ENCODE peak calls at places on chromosomes 16 and 17, in seven cellular contexts. One of them, this sample, is unnamed.

GRCh38 chr16:21150375-21151001 is at the start of gene DNAH3:
- DNase-seq in adrenal gland: no peak
- DNase-seq in IMR-90: no peak
- DNase-seq in thoracic aorta: no peak
- DNase-seq in upper lobe of right lung: peak; percentile 68
- DNase-seq in tibial nerve: no peak
- DNase-seq in heart right ventricle: no peak
- DNase-seq in this sample: no peak

GRCh38 chr17:43814714-43815113 is 18.2 kb downstream of the MPP3 start:
- DNase-seq in adrenal gland: no peak
- DNase-seq in IMR-90: peak; percentile 77
- DNase-seq in thoracic aorta: no peak
- DNase-seq in upper lobe of right lung: no peak
- DNase-seq in tibial nerve: no peak
- DNase-seq in heart right ventricle: no peak
- DNase-seq in this sample: no peak

GRCh38 chr16:51134269-51134812 is 16.7 kb downstream of the SALL1 start:
- DNase-seq in adrenal gland: no peak
- DNase-seq in IMR-90: no peak
- DNase-seq in thoracic aorta: no peak
- DNase-seq in upper lobe of right lung: no peak
- DNase-seq in tibial nerve: no peak
- DNase-seq in heart right ventricle: no peak
- DNase-seq in this sample: no peak

GRCh38 chr16:1771072-1771863 is at the start of gene NME3:
- DNase-seq in adrenal gland: peak; percentile 83
- DNase-seq in IMR-90: peak; percentile 56
- DNase-seq in thoracic aorta: no peak
- DNase-seq in upper lobe of right lung: peak; percentile 90
- DNase-seq in tibial nerve: peak; percentile 74
- DNase-seq in heart right ventricle: peak; percentile 77
- DNase-seq in this sample: peak; percentile 98

GRCh38 chr16:73230651-73231050 is 182.7 kb upstream of the ZFHX3 start:
- DNase-seq in adrenal gland: no peak
- DNase-seq in IMR-90: no peak
- DNase-seq in thoracic aorta: no peak
- DNase-seq in upper lobe of right lung: no peak
- DNase-seq in tibial nerve: no peak
- DNase-seq in heart right ventricle: no peak
- DNase-seq in this sample: no peak

GRCh38 chr16:81445143-81445922 is 725 bp downstream of the CMIP start:
- DNase-seq in adrenal gland: peak; percentile 60
- DNase-seq in IMR-90: peak; percentile 19
- DNase-seq in thoracic aorta: no peak
- DNase-seq in upper lobe of right lung: peak; percentile 84
- DNase-seq in tibial nerve: no peak
- DNase-seq in heart right ventricle: no peak
- DNase-seq in this sample: peak; percentile 51

GRCh38 chr17:21199311-21199710 is 14.7 kb downstream of the TMEM11 start:
- DNase-seq in adrenal gland: no peak
- DNase-seq in IMR-90: no peak
- DNase-seq in thoracic aorta: no peak
- DNase-seq in upper lobe of right lung: no peak
- DNase-seq in tibial nerve: no peak
- DNase-seq in heart right ventricle: no peak
- DNase-seq in this sample: no peak

GRCh38 chr17:77037943-77038342 is 102.8 kb upstream of the SEC14L1 start:
- DNase-seq in adrenal gland: no peak
- DNase-seq in IMR-90: no peak
- DNase-seq in thoracic aorta: no peak
- DNase-seq in upper lobe of right lung: no peak
- DNase-seq in tibial nerve: no peak
- DNase-seq in heart right ventricle: no peak
- DNase-seq in this sample: no peak

GRCh38 chr16:85213926-85214294 is 101.6 kb upstream of the CIBAR2 start:
- DNase-seq in adrenal gland: no peak
- DNase-seq in IMR-90: no peak
- DNase-seq in thoracic aorta: no peak
- DNase-seq in upper lobe of right lung: no peak
- DNase-seq in tibial nerve: no peak
- DNase-seq in heart right ventricle: no peak
- DNase-seq in this sample: no peak

GRCh38 chr17:62840871-62841270 is 32.8 kb upstream of the MARCHF10 start:
- DNase-seq in adrenal gland: no peak
- DNase-seq in IMR-90: no peak
- DNase-seq in thoracic aorta: no peak
- DNase-seq in upper lobe of right lung: no peak
- DNase-seq in tibial nerve: no peak
- DNase-seq in heart right ventricle: no peak
- DNase-seq in this sample: no peak

GRCh38 chr16:28280881-28281836 is 11.2 kb upstream of the SBK1 start:
- DNase-seq in adrenal gland: no peak
- DNase-seq in IMR-90: no peak
- DNase-seq in thoracic aorta: no peak
- DNase-seq in upper lobe of right lung: no peak
- DNase-seq in tibial nerve: no peak
- DNase-seq in heart right ventricle: no peak
- DNase-seq in this sample: no peak

GRCh38 chr17:39915559-39915958 is 2.9 kb downstream of the GSDMB start:
- DNase-seq in adrenal gland: no peak
- DNase-seq in IMR-90: no peak
- DNase-seq in thoracic aorta: no peak
- DNase-seq in upper lobe of right lung: no peak
- DNase-seq in tibial nerve: no peak
- DNase-seq in heart right ventricle: no peak
- DNase-seq in this sample: no peak

GRCh38 chr17:79951361-79952264 is 84.1 kb downstream of the TBC1D16 start:
- DNase-seq in adrenal gland: no peak
- DNase-seq in IMR-90: peak; percentile 89
- DNase-seq in thoracic aorta: no peak
- DNase-seq in upper lobe of right lung: peak; percentile 74
- DNase-seq in tibial nerve: no peak
- DNase-seq in heart right ventricle: peak; percentile 51
- DNase-seq in this sample: peak; percentile 63

GRCh38 chr17:57357830-57358426 is 101.6 kb downstream of the MSI2 start:
- DNase-seq in adrenal gland: no peak
- DNase-seq in IMR-90: no peak
- DNase-seq in thoracic aorta: no peak
- DNase-seq in upper lobe of right lung: no peak
- DNase-seq in tibial nerve: no peak
- DNase-seq in heart right ventricle: no peak
- DNase-seq in this sample: no peak

GRCh38 chr17:57356722-57357391 is 100.5 kb downstream of the MSI2 start:
- DNase-seq in adrenal gland: no peak
- DNase-seq in IMR-90: no peak
- DNase-seq in thoracic aorta: no peak
- DNase-seq in upper lobe of right lung: no peak
- DNase-seq in tibial nerve: no peak
- DNase-seq in heart right ventricle: no peak
- DNase-seq in this sample: no peak

GRCh38 chr17:57356153-57356721 is 99.9 kb downstream of the MSI2 start:
- DNase-seq in adrenal gland: no peak
- DNase-seq in IMR-90: no peak
- DNase-seq in thoracic aorta: no peak
- DNase-seq in upper lobe of right lung: no peak
- DNase-seq in tibial nerve: no peak
- DNase-seq in heart right ventricle: no peak
- DNase-seq in this sample: no peak

GRCh38 chr17:57355090-57355859 is 99.0 kb downstream of the MSI2 start:
- DNase-seq in adrenal gland: no peak
- DNase-seq in IMR-90: no peak
- DNase-seq in thoracic aorta: no peak
- DNase-seq in upper lobe of right lung: no peak
- DNase-seq in tibial nerve: no peak
- DNase-seq in heart right ventricle: peak; percentile 54
- DNase-seq in this sample: no peak

GRCh38 chr17:57357392-57357784 is 101.1 kb downstream of the MSI2 start:
- DNase-seq in adrenal gland: peak; percentile 83
- DNase-seq in IMR-90: no peak
- DNase-seq in thoracic aorta: no peak
- DNase-seq in upper lobe of right lung: peak; percentile 80
- DNase-seq in tibial nerve: no peak
- DNase-seq in heart right ventricle: peak; percentile 81
- DNase-seq in this sample: no peak
- H3K4me1 ChIP-seq in adrenal gland: peaks cover 49% of the 10 kb centered on the region
- H3K4me1 ChIP-seq in IMR-90: no peaks in the 10 kb centered on the region
- H3K4me1 ChIP-seq in thoracic aorta: peaks cover 29% of the 10 kb centered on the region
- H3K4me1 ChIP-seq in upper lobe of right lung: peaks cover 8% of the 10 kb centered on the region
- H3K4me1 ChIP-seq in tibial nerve: peaks cover 10% of the 10 kb centered on the region
- H3K4me1 ChIP-seq in heart right ventricle: peaks cover 79% of the 10 kb centered on the region
- H3K4me1 ChIP-seq in this sample: peaks cover 6% of the 10 kb centered on the region

GRCh38 chr16:88967800-88968588 is 9.0 kb downstream of the CBFA2T3 start:
- DNase-seq in adrenal gland: no peak
- DNase-seq in IMR-90: no peak
- DNase-seq in thoracic aorta: no peak
- DNase-seq in upper lobe of right lung: no peak
- DNase-seq in tibial nerve: no peak
- DNase-seq in heart right ventricle: no peak
- DNase-seq in this sample: peak; percentile 80
- H3K4me1 ChIP-seq in adrenal gland: no peaks in the 10 kb centered on the region
- H3K4me1 ChIP-seq in IMR-90: no peaks in the 10 kb centered on the region
- H3K4me1 ChIP-seq in thoracic aorta: no peaks in the 10 kb centered on the region
- H3K4me1 ChIP-seq in upper lobe of right lung: peaks cover 7% of the 10 kb centered on the region
- H3K4me1 ChIP-seq in tibial nerve: no peaks in the 10 kb centered on the region
- H3K4me1 ChIP-seq in heart right ventricle: peaks cover 12% of the 10 kb centered on the region
- H3K4me1 ChIP-seq in this sample: peaks cover 26% of the 10 kb centered on the region

GRCh38 chr16:74304835-74305176 is 8.2 kb downstream of the PSMD7 start:
- DNase-seq in adrenal gland: no peak
- DNase-seq in IMR-90: no peak
- DNase-seq in thoracic aorta: no peak
- DNase-seq in upper lobe of right lung: no peak
- DNase-seq in tibial nerve: no peak
- DNase-seq in heart right ventricle: no peak
- DNase-seq in this sample: no peak
- H3K4me1 ChIP-seq in adrenal gland: peaks cover 2% of the 10 kb centered on the region
- H3K4me1 ChIP-seq in IMR-90: no peaks in the 10 kb centered on the region
- H3K4me1 ChIP-seq in thoracic aorta: peaks cover under 1% of the 10 kb centered on the region
- H3K4me1 ChIP-seq in upper lobe of right lung: no peaks in the 10 kb centered on the region
- H3K4me1 ChIP-seq in tibial nerve: peaks cover 7% of the 10 kb centered on the region
- H3K4me1 ChIP-seq in heart right ventricle: peaks cover 37% of the 10 kb centered on the region
- H3K4me1 ChIP-seq in this sample: no peaks in the 10 kb centered on the region

GRCh38 chr17:63984651-63985386 is 12.1 kb upstream of the SCN4A start:
- DNase-seq in adrenal gland: peak; percentile 84
- DNase-seq in IMR-90: peak; percentile 91
- DNase-seq in thoracic aorta: peak; percentile 33
- DNase-seq in upper lobe of right lung: no peak
- DNase-seq in tibial nerve: no peak
- DNase-seq in heart right ventricle: peak; percentile 76
- DNase-seq in this sample: peak; percentile 56

GRCh38 chr17:63984206-63984605 is 11.5 kb upstream of the SCN4A start:
- DNase-seq in adrenal gland: peak; percentile 22
- DNase-seq in IMR-90: peak; percentile 38
- DNase-seq in thoracic aorta: no peak
- DNase-seq in upper lobe of right lung: no peak
- DNase-seq in tibial nerve: no peak
- DNase-seq in heart right ventricle: no peak
- DNase-seq in this sample: no peak

GRCh38 chr17:63986842-63987615 is 11.1 kb upstream of the PRR29 start:
- DNase-seq in adrenal gland: peak; percentile 22
- DNase-seq in IMR-90: no peak
- DNase-seq in thoracic aorta: no peak
- DNase-seq in upper lobe of right lung: no peak
- DNase-seq in tibial nerve: no peak
- DNase-seq in heart right ventricle: no peak
- DNase-seq in this sample: no peak

GRCh38 chr17:63983326-63983725 is 10.6 kb upstream of the SCN4A start:
- DNase-seq in adrenal gland: peak; percentile 43
- DNase-seq in IMR-90: no peak
- DNase-seq in thoracic aorta: no peak
- DNase-seq in upper lobe of right lung: no peak
- DNase-seq in tibial nerve: no peak
- DNase-seq in heart right ventricle: peak; percentile 75
- DNase-seq in this sample: no peak

DNA sequence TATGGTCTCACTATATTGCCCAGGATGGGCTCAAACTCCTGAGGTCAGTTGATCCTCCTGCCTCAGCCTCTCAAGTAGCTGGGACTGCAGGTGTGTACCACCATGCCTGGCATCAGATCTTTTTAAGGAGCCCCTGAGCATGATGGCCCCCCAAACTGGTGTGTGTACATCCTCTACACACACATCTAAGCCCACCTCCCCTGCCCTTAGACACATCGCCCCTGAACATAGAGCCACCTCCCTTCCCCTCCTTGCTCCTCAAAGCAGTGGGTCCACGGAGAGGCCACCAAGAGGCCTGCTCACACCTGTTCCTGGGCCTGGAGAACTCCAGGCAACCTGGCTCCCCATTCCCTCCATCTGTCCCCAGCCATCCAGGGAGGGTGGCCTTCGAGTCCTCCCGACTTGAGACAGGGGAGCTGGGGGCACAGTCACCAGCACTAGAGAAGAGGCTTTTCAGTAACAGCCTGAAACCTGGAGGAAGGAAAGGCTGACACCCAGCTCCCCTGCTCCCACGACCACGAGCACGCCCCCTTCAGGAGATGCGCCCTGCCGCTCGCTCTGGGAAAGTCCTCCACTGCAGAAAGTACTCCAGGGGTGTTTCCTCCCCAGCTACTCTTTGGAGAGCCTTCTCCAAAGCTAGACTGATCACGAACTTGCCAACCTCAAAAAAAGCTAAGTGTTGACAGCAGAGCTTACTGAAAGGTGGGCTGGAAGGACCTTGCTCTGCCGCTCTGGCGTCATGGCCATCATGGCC is 12.6 kb upstream of the PRR29 start:
- DNase-seq in adrenal gland: peak; percentile 17
- DNase-seq in IMR-90: no peak
- DNase-seq in thoracic aorta: no peak
- DNase-seq in upper lobe of right lung: no peak
- DNase-seq in tibial nerve: no peak
- DNase-seq in heart right ventricle: no peak
- DNase-seq in this sample: no peak
- H3K4me1 ChIP-seq in adrenal gland: peaks cover 23% of the 10 kb centered on the region
- H3K4me1 ChIP-seq in IMR-90: peaks cover 8% of the 10 kb centered on the region
- H3K4me1 ChIP-seq in thoracic aorta: peaks cover 50% of the 10 kb centered on the region
- H3K4me1 ChIP-seq in upper lobe of right lung: peaks cover 52% of the 10 kb centered on the region
- H3K4me1 ChIP-seq in tibial nerve: peaks cover 65% of the 10 kb centered on the region
- H3K4me1 ChIP-seq in heart right ventricle: peaks cover 84% of the 10 kb centered on the region
- H3K4me1 ChIP-seq in this sample: peaks cover 58% of the 10 kb centered on the region

DNA sequence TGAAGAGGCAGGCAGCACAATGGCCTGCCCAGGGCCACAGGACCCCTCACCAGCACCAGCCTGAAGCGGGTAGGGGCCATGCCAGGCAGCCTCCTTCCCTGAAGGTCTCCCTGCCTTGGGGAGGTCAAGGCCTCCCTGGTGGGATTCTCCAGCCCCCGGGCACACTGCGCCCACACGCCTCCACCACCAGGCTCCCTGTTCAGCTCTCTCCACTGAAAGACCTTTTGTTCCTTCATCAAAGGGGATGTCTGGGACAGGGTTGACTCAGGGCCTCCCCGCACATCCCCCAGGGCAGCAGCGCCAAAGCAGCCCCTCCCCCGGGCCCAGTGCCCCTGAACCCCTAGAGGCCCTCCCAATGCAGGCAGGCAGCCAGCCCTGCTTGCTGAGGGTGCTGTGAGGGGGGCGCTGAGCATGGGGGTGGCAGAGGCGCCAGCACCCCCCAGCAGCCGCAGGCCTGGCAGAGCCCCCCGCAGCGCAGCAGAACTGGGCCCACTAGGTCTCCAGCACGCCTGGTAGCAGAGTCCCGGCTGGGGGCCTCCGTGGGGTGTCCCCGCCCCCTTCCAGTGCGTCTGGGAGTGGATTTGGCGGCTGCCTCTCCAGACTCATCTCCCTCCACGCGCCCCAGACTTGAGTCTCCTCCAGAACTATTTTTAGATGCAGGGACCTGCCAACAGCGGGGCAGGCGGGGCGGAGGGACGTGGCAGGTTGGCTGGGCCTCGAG is 13.1 kb downstream of the BCAR1 start:
- DNase-seq in adrenal gland: peak; percentile 87
- DNase-seq in IMR-90: peak; percentile 91
- DNase-seq in thoracic aorta: peak; percentile 62
- DNase-seq in upper lobe of right lung: peak; percentile 79
- DNase-seq in tibial nerve: peak; percentile 47
- DNase-seq in heart right ventricle: peak; percentile 83
- DNase-seq in this sample: peak; percentile 88
- H3K4me1 ChIP-seq in adrenal gland: peaks cover 34% of the 10 kb centered on the region
- H3K4me1 ChIP-seq in IMR-90: peaks cover 33% of the 10 kb centered on the region
- H3K4me1 ChIP-seq in thoracic aorta: peaks cover 91% of the 10 kb centered on the region
- H3K4me1 ChIP-seq in upper lobe of right lung: peaks cover 24% of the 10 kb centered on the region
- H3K4me1 ChIP-seq in tibial nerve: peaks cover 84% of the 10 kb centered on the region
- H3K4me1 ChIP-seq in heart right ventricle: peaks cover 81% of the 10 kb centered on the region
- H3K4me1 ChIP-seq in this sample: peaks cover 31% of the 10 kb centered on the region